ENCODE peak calls at places on chromosomes 5 and 9, in seven cellular contexts. G, T, D, S, X, Q and F are unnamed samples.

GRCh38 chr5:151892393-151892792 is 32.3 kb downstream of the GLRA1 start:
- DNase-seq in T (peak), D (no peak), S (no peak), Q (no peak), X (no peak), G (no peak), F (no peak)

GRCh38 chr9:135568026-135568425 is 6.5 kb downstream of the PAEP start:
- DNase-seq in T (no peak), G (no peak), Q (no peak), X (no peak), S (no peak), D (no peak), F (no peak)

GRCh38 chr9:100281676-100282387 is 70.9 kb downstream of the TEX10 start:
- DNase-seq in G (no peak), T (no peak), S (no peak), X (no peak), Q (no peak), D (no peak), F (no peak)

GRCh38 chr5:10789021-10789420 is 28.0 kb upstream of the DAP start:
- DNase-seq in D (peak), G (no peak), X (no peak), S (peak), Q (peak), T (peak), F (no peak)

GRCh38 chr9:76323481-76323880 is 70.7 kb downstream of the RFK start:
- DNase-seq in G (no peak), X (no peak), T (no peak), Q (no peak), S (no peak), D (no peak), F (no peak)

GRCh38 chr9:137077010-137077747 is at the start of gene UAP1L1:
- DNase-seq in Q (peak), G (peak), X (no peak), S (peak), T (peak), D (peak), F (no peak)

GRCh38 chr9:72755836-72756235 is 197.0 kb downstream of the ALDH1A1 start:
- DNase-seq in S (no peak), D (no peak), Q (no peak), G (no peak), X (no peak), T (no peak), F (no peak)

GRCh38 chr5:219492-219891 is 1.4 kb downstream of the SDHA start:
- DNase-seq in S (no peak), T (peak), X (no peak), G (no peak), Q (peak), D (peak), F (no peak)

GRCh38 chr5:56908942-56909293 is 478 bp upstream of the SETD9 start:
- DNase-seq in X (no peak), S (no peak), D (no peak), G (no peak), T (no peak), Q (no peak), F (no peak)

DNA sequence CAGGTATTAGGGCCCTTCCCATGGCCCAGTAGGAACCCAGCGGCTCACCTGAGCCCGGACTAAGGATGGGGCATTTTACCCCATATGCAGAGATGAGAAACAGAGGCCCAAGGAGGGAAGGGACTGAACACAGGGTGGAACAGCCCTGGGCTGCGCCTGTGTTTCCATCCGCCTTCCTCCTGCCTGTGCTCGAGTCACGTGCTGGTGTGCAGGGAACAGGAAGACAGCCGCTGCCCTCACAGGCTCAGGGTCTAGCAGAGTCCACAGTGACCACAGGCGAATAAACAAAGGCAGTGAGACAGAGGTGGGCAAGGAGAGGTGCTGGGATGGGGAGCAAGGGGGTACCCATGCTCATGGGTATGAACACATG is 129.4 kb downstream of the C9orf50 start:
- DNase-seq in X (no peak), T (peak), S (no peak), G (peak), Q (peak), D (peak), F (no peak)
- H3K4me3 ChIP-seq in X (peak), T (no peak), S (no peak), G (no peak), Q (peak), D (no peak), F (no peak)

DNA sequence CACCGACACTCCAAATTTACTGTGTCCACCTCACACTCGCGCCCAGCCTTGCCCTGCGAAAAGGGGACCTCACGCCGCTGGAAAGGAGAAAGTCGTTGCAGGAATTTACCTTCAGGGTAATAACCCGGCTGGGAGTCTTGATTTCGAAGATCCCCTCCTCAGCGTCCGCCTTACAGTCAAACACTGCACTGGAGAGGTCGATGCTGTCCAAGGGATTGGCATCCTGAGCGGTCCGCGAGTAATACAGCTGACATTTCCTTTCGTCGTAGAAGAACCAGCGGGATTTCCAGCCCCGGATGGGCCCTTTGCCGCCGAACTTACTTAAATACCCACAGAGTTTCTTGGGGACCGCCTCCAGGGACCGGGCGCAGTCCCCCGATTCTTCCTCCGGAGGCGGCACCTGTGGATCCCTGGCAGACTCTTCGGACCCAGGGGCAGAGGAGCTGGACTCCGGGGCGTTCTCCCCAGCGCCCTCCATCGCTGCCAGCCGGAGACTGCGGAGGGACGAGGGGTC is 328 bp downstream of the TBC1D2 start:
- DNase-seq in G (no peak), D (peak), T (peak), S (peak), Q (peak), X (no peak), F (no peak)
- TF ChIP-seq CTCF in G (no peak), D (no peak), T (no peak), S (no peak), Q (no peak), X (no peak), F (no peak)

GRCh38 chr5:93578813-93579560 is 2.0 kb downstream of the NR2F1-AS1 start:
- DNase-seq in S (peak), D (peak), Q (peak), T (peak), X (no peak), G (no peak), F (no peak)
- H3K4me3 ChIP-seq in S (peak), D (peak), Q (peak), T (peak), X (peak), G (peak), F (no peak)

DNA sequence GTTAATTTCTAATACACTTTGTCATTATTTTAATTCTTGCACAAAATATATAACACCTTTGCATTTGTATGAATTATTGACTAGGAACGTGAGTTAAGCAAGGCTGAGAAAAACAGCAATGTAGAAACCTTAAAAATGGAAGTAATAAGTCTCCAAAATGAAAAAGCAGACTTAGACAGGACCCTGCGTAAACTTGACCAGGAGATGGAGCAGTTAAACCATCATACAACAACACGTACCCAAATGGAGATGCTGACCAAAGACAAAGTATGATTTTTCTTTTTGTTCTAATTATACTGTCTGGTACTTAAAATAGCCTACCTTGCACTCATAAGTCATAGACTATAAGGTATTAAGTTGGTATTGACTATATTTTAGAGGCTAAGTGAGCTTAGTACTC is 34.4 kb downstream of the RAD50 start:
- DNase-seq in T (peak), Q (peak), S (peak), X (no peak), G (no peak), D (peak), F (no peak)
- TF ChIP-seq CTCF in T (no peak), Q (no peak), S (no peak), X (no peak), G (no peak), D (no peak), F (no peak)

DNA sequence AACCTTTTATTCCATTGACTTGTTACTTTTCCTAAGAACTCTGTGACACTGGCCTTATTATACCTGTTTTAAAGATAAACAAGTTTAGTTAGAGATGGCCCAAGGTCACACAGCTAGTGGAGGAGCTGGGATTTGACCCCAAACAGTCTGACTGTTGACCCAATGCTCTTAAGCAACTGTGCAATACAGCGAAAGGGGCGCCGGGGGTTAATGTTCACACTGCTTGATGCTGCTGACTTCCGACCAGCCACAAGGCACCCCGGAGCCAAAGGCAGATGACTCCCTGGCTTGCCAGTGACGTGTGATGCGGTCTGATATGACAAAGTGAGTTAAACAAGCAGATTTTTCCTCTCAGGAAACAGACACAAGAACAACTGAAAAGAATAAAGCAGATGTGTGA is 23.9 kb downstream of the PIK3R1 start:
- DNase-seq in T (peak), G (peak), X (no peak), S (peak), Q (peak), D (peak), F (no peak)
- H3K4me3 ChIP-seq in T (no peak), G (no peak), X (no peak), S (no peak), Q (no peak), D (no peak), F (no peak)

GRCh38 chr9:122228191-122228905 is 409 bp downstream of the LHX6 start:
- DNase-seq in Q (no peak), G (no peak), X (no peak), S (no peak), D (no peak), T (peak), F (no peak)

GRCh38 chr9:122236681-122237080 is 7.9 kb upstream of the LHX6 start:
- DNase-seq in S (no peak), T (peak), X (no peak), Q (no peak), G (no peak), D (peak), F (no peak)

GRCh38 chr9:122228906-122229837 is at the start of gene LHX6:
- DNase-seq in X (no peak), D (peak), S (no peak), Q (peak), T (peak), G (no peak), F (no peak)

GRCh38 chr9:122234022-122234748 is 5.4 kb upstream of the LHX6 start:
- DNase-seq in S (no peak), X (no peak), G (no peak), T (no peak), Q (no peak), D (no peak), F (no peak)

GRCh38 chr9:122232907-122233306 is 4.2 kb upstream of the LHX6 start:
- DNase-seq in G (no peak), T (no peak), Q (no peak), D (no peak), S (no peak), X (no peak), F (no peak)
- TF ChIP-seq CTCF in G (no peak), T (no peak), Q (no peak), D (no peak), S (no peak), X (no peak), F (no peak)